ENCODE peak calls at places on chromosomes 16 and 17, in seven cellular contexts. One of them, this sample, is unnamed. For H3K4me1, the result is how much of the 10 kb centered on the place peaks cover.

GRCh38 chr16:27228621-27229501 is 25.5 kb downstream of the KDM8 start:
- DNase-seq in Karpas-422: no peak
- DNase-seq in heart right ventricle: peak
- DNase-seq in heart left ventricle: peak
- DNase-seq in cardiac muscle cell: peak
- DNase-seq in H1: no peak
- DNase-seq in A549: no peak
- DNase-seq in this sample: peak

GRCh38 chr17:17782425-17783120 is 54.2 kb downstream of the SREBF1 start:
- DNase-seq in Karpas-422: peak
- DNase-seq in heart right ventricle: no peak
- DNase-seq in heart left ventricle: no peak
- DNase-seq in cardiac muscle cell: peak
- DNase-seq in H1: peak
- DNase-seq in A549: no peak
- DNase-seq in this sample: no peak

GRCh38 chr17:12201294-12201693 is 180.6 kb downstream of the MAP2K4 start:
- DNase-seq in Karpas-422: no peak
- DNase-seq in heart right ventricle: no peak
- DNase-seq in heart left ventricle: no peak
- DNase-seq in cardiac muscle cell: no peak
- DNase-seq in H1: no peak
- DNase-seq in A549: no peak
- DNase-seq in this sample: no peak

GRCh38 chr16:83936581-83937165 is 16.4 kb upstream of the OSGIN1 start:
- DNase-seq in Karpas-422: no peak
- DNase-seq in heart right ventricle: no peak
- DNase-seq in heart left ventricle: no peak
- DNase-seq in cardiac muscle cell: no peak
- DNase-seq in H1: no peak
- DNase-seq in A549: no peak
- DNase-seq in this sample: peak

GRCh38 chr16:71703324-71703723 is 21.2 kb downstream of the PHLPP2 start:
- DNase-seq in Karpas-422: no peak
- DNase-seq in heart right ventricle: no peak
- DNase-seq in heart left ventricle: no peak
- DNase-seq in cardiac muscle cell: no peak
- DNase-seq in H1: no peak
- DNase-seq in A549: no peak
- DNase-seq in this sample: no peak

GRCh38 chr17:44113868-44114840 is 9.3 kb downstream of the HDAC5 start:
- DNase-seq in Karpas-422: no peak
- DNase-seq in heart right ventricle: no peak
- DNase-seq in heart left ventricle: no peak
- DNase-seq in cardiac muscle cell: no peak
- DNase-seq in H1: no peak
- DNase-seq in A549: no peak
- DNase-seq in this sample: no peak

GRCh38 chr17:737561-738113 is 5.2 kb downstream of the TLCD3A start:
- DNase-seq in Karpas-422: no peak
- DNase-seq in heart right ventricle: no peak
- DNase-seq in heart left ventricle: no peak
- DNase-seq in cardiac muscle cell: no peak
- DNase-seq in H1: no peak
- DNase-seq in A549: no peak
- DNase-seq in this sample: no peak

GRCh38 chr16:74999683-75000480 is 1.1 kb downstream of the ZNRF1 start:
- DNase-seq in Karpas-422: no peak
- DNase-seq in heart right ventricle: peak
- DNase-seq in heart left ventricle: peak
- DNase-seq in cardiac muscle cell: peak
- DNase-seq in H1: peak
- DNase-seq in A549: no peak
- DNase-seq in this sample: peak

DNA sequence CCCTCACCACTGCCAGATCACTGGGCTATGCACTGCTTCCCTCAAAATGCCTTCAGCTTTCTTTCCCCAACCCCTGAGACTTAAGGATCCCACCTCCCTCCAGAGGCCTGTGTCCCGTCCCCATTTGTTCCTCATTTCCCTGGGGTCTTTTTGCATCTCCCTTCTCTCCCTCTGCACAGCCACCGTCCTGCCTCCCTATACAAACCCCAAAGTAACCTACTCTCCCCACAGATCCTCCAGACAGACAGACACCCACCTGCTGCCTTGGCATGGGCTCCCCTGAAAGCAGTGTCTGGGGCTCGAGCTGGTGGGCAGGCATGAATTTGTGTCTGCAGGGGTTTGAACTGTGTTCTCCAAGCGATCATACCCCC is 69.4 kb upstream of the TNRC6C start:
- DNase-seq in Karpas-422: no peak
- DNase-seq in heart right ventricle: no peak
- DNase-seq in heart left ventricle: no peak
- DNase-seq in cardiac muscle cell: no peak
- DNase-seq in H1: no peak
- DNase-seq in A549: no peak
- DNase-seq in this sample: peak
- H3K4me1 ChIP-seq in Karpas-422: under half
- H3K4me1 ChIP-seq in heart right ventricle: under half
- H3K4me1 ChIP-seq in heart left ventricle: under half
- H3K4me1 ChIP-seq in cardiac muscle cell: under half
- H3K4me1 ChIP-seq in H1: under half
- H3K4me1 ChIP-seq in A549: under half
- H3K4me1 ChIP-seq in this sample: under half

GRCh38 chr17:81667754-81668153 is 1.2 kb downstream of the CCDC137 start:
- DNase-seq in Karpas-422: peak
- DNase-seq in heart right ventricle: no peak
- DNase-seq in heart left ventricle: no peak
- DNase-seq in cardiac muscle cell: no peak
- DNase-seq in H1: no peak
- DNase-seq in A549: no peak
- DNase-seq in this sample: no peak
- H3K4me3 ChIP-seq in Karpas-422: peak
- H3K4me3 ChIP-seq in heart right ventricle: no peak
- H3K4me3 ChIP-seq in heart left ventricle: peak
- H3K4me3 ChIP-seq in cardiac muscle cell: no peak
- H3K4me3 ChIP-seq in H1: peak
- H3K4me3 ChIP-seq in A549: peak
- H3K4me3 ChIP-seq in this sample: no peak

DNA sequence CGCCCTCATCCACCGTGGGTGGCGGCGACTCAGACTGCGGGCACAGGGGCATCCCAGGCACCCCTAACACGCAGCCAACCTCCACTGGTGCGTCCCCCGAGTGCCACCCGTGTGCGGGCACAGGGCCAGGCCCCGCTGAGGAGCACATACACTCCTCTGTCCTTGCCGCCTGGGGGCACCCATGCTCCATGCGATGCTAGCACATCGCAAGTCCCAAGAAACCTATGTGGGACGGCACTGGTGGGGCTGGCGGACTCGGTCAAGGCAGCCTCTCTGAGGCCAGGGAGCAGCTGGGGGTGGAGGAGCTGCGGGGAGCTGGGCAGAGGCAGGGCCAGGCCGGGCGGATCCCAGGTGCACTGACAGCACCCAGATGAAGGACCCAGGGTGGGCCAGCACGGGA is 4.0 kb downstream of the ZNF598 start:
- DNase-seq in Karpas-422: peak
- DNase-seq in heart right ventricle: no peak
- DNase-seq in heart left ventricle: no peak
- DNase-seq in cardiac muscle cell: no peak
- DNase-seq in H1: no peak
- DNase-seq in A549: no peak
- DNase-seq in this sample: no peak
- H3K4me1 ChIP-seq in Karpas-422: half or more
- H3K4me1 ChIP-seq in heart right ventricle: half or more
- H3K4me1 ChIP-seq in heart left ventricle: half or more
- H3K4me1 ChIP-seq in cardiac muscle cell: under half
- H3K4me1 ChIP-seq in H1: under half
- H3K4me1 ChIP-seq in A549: half or more
- H3K4me1 ChIP-seq in this sample: under half

GRCh38 chr17:76528156-76528527 is 9.4 kb downstream of the CYGB start:
- DNase-seq in Karpas-422: peak
- DNase-seq in heart right ventricle: no peak
- DNase-seq in heart left ventricle: no peak
- DNase-seq in cardiac muscle cell: no peak
- DNase-seq in H1: no peak
- DNase-seq in A549: no peak
- DNase-seq in this sample: no peak
- H3K4me3 ChIP-seq in Karpas-422: peak
- H3K4me3 ChIP-seq in heart right ventricle: peak
- H3K4me3 ChIP-seq in heart left ventricle: peak
- H3K4me3 ChIP-seq in cardiac muscle cell: no peak
- H3K4me3 ChIP-seq in H1: no peak
- H3K4me3 ChIP-seq in A549: no peak
- H3K4me3 ChIP-seq in this sample: no peak

GRCh38 chr16:70694517-70695218 is 8.8 kb upstream of the MTSS2 start:
- DNase-seq in Karpas-422: no peak
- DNase-seq in heart right ventricle: no peak
- DNase-seq in heart left ventricle: no peak
- DNase-seq in cardiac muscle cell: no peak
- DNase-seq in H1: no peak
- DNase-seq in A549: no peak
- DNase-seq in this sample: no peak
- H3K4me1 ChIP-seq in Karpas-422: under half
- H3K4me1 ChIP-seq in heart right ventricle: half or more
- H3K4me1 ChIP-seq in heart left ventricle: half or more
- H3K4me1 ChIP-seq in cardiac muscle cell: half or more
- H3K4me1 ChIP-seq in H1: under half
- H3K4me1 ChIP-seq in A549: half or more
- H3K4me1 ChIP-seq in this sample: under half

GRCh38 chr17:59002126-59002525 is 104.6 kb downstream of the TRIM37 start:
- DNase-seq in Karpas-422: peak
- DNase-seq in heart right ventricle: no peak
- DNase-seq in heart left ventricle: no peak
- DNase-seq in cardiac muscle cell: no peak
- DNase-seq in H1: no peak
- DNase-seq in A549: no peak
- DNase-seq in this sample: no peak
- H3K4me3 ChIP-seq in Karpas-422: peak
- H3K4me3 ChIP-seq in heart right ventricle: no peak
- H3K4me3 ChIP-seq in heart left ventricle: no peak
- H3K4me3 ChIP-seq in cardiac muscle cell: no peak
- H3K4me3 ChIP-seq in H1: no peak
- H3K4me3 ChIP-seq in A549: no peak
- H3K4me3 ChIP-seq in this sample: no peak